ENCODE peak calls at places on chromosome 13, in six cellular contexts. One of them, this sample, is unnamed.

GRCh38 chr13:75691183-75691582 is 55.1 kb downstream of the LMO7 start:
- DNase-seq in prostate gland: no peak
- DNase-seq in psoas muscle: no peak
- DNase-seq in SK-N-SH: no peak
- DNase-seq in neural progenitor cell: no peak
- DNase-seq in adrenal gland: no peak
- DNase-seq in this sample: no peak

GRCh38 chr13:114127473-114128347 is 4.7 kb downstream of the RASA3 start:
- DNase-seq in neural progenitor cell: no peak
- DNase-seq in psoas muscle: peak; percentile 67
- DNase-seq in prostate gland: no peak
- DNase-seq in adrenal gland: no peak
- DNase-seq in SK-N-SH: no peak
- DNase-seq in this sample: no peak

GRCh38 chr13:35549481-35549880 is 73.0 kb upstream of the MAB21L1 start:
- DNase-seq in prostate gland: no peak
- DNase-seq in adrenal gland: no peak
- DNase-seq in neural progenitor cell: no peak
- DNase-seq in psoas muscle: no peak
- DNase-seq in SK-N-SH: no peak
- DNase-seq in this sample: no peak

GRCh38 chr13:24892844-24893243 is 128.9 kb downstream of the RNF17 start:
- DNase-seq in prostate gland: no peak
- DNase-seq in SK-N-SH: no peak
- DNase-seq in psoas muscle: no peak
- DNase-seq in adrenal gland: no peak
- DNase-seq in neural progenitor cell: no peak
- DNase-seq in this sample: no peak

GRCh38 chr13:41613984-41614581 is 156.7 kb downstream of the RGCC start:
- DNase-seq in psoas muscle: peak; percentile 68
- DNase-seq in SK-N-SH: no peak
- DNase-seq in prostate gland: no peak
- DNase-seq in adrenal gland: peak; percentile 84
- DNase-seq in neural progenitor cell: peak; percentile 16
- DNase-seq in this sample: peak; percentile 67

GRCh38 chr13:42384265-42384664 is 112.3 kb downstream of the AKAP11 start:
- DNase-seq in adrenal gland: no peak
- DNase-seq in neural progenitor cell: no peak
- DNase-seq in psoas muscle: no peak
- DNase-seq in SK-N-SH: no peak
- DNase-seq in prostate gland: no peak
- DNase-seq in this sample: no peak

GRCh38 chr13:29520671-29521070 is 74.8 kb downstream of the SLC7A1 start:
- DNase-seq in neural progenitor cell: no peak
- DNase-seq in SK-N-SH: no peak
- DNase-seq in adrenal gland: no peak
- DNase-seq in psoas muscle: no peak
- DNase-seq in prostate gland: no peak
- DNase-seq in this sample: no peak

GRCh38 chr13:20711301-20712044 is 8.0 kb downstream of the IL17D start:
- DNase-seq in prostate gland: no peak
- DNase-seq in neural progenitor cell: peak; percentile 80
- DNase-seq in adrenal gland: no peak
- DNase-seq in psoas muscle: no peak
- DNase-seq in SK-N-SH: no peak
- DNase-seq in this sample: peak; percentile 56

GRCh38 chr13:59445812-59446211 is 717.9 kb downstream of the DIAPH3 start:
- DNase-seq in psoas muscle: no peak
- DNase-seq in prostate gland: no peak
- DNase-seq in SK-N-SH: peak; percentile 12
- DNase-seq in adrenal gland: no peak
- DNase-seq in neural progenitor cell: no peak
- DNase-seq in this sample: no peak

GRCh38 chr13:90047600-90047999 is 1299.9 kb upstream of the MIR17HG start:
- DNase-seq in prostate gland: no peak
- DNase-seq in psoas muscle: no peak
- DNase-seq in adrenal gland: no peak
- DNase-seq in SK-N-SH: no peak
- DNase-seq in neural progenitor cell: no peak
- DNase-seq in this sample: no peak

GRCh38 chr13:24671367-24672117 is 8.7 kb upstream of the ATP12A start:
- DNase-seq in prostate gland: peak; percentile 36
- DNase-seq in neural progenitor cell: peak; percentile 69
- DNase-seq in psoas muscle: no peak
- DNase-seq in SK-N-SH: peak; percentile 82
- DNase-seq in adrenal gland: peak; percentile 60
- DNase-seq in this sample: peak; percentile 69

GRCh38 chr13:49561064-49561410 is 24.3 kb downstream of the RCBTB1 start:
- DNase-seq in SK-N-SH: peak; percentile 63
- DNase-seq in prostate gland: no peak
- DNase-seq in neural progenitor cell: no peak
- DNase-seq in psoas muscle: no peak
- DNase-seq in adrenal gland: peak; percentile 94
- DNase-seq in this sample: no peak

GRCh38 chr13:113882716-113883115 is 18.8 kb upstream of the GAS6 start:
- DNase-seq in neural progenitor cell: no peak
- DNase-seq in prostate gland: no peak
- DNase-seq in SK-N-SH: no peak
- DNase-seq in adrenal gland: no peak
- DNase-seq in psoas muscle: no peak
- DNase-seq in this sample: peak; percentile 28

GRCh38 chr13:95301947-95302386 is 716 bp upstream of the ABCC4 start:
- DNase-seq in prostate gland: no peak
- DNase-seq in psoas muscle: no peak
- DNase-seq in SK-N-SH: peak; percentile 79
- DNase-seq in neural progenitor cell: peak; percentile 61
- DNase-seq in adrenal gland: no peak
- DNase-seq in this sample: no peak

GRCh38 chr13:48496796-48497195 is 36.1 kb downstream of the RCBTB2 start:
- DNase-seq in SK-N-SH: no peak
- DNase-seq in adrenal gland: no peak
- DNase-seq in neural progenitor cell: no peak
- DNase-seq in prostate gland: no peak
- DNase-seq in psoas muscle: no peak
- DNase-seq in this sample: no peak

GRCh38 chr13:91520952-91521351 is 122.5 kb downstream of the GPC5 start:
- DNase-seq in adrenal gland: no peak
- DNase-seq in neural progenitor cell: no peak
- DNase-seq in SK-N-SH: no peak
- DNase-seq in psoas muscle: no peak
- DNase-seq in prostate gland: no peak
- DNase-seq in this sample: no peak

GRCh38 chr13:85543144-85543543 is 256.1 kb downstream of the SLITRK6 start:
- DNase-seq in neural progenitor cell: no peak
- DNase-seq in prostate gland: no peak
- DNase-seq in psoas muscle: no peak
- DNase-seq in SK-N-SH: no peak
- DNase-seq in adrenal gland: no peak
- DNase-seq in this sample: no peak

GRCh38 chr13:53092931-53093330 is 64.3 kb downstream of the OLFM4 start:
- DNase-seq in adrenal gland: no peak
- DNase-seq in prostate gland: no peak
- DNase-seq in neural progenitor cell: no peak
- DNase-seq in SK-N-SH: no peak
- DNase-seq in psoas muscle: no peak
- DNase-seq in this sample: no peak

GRCh38 chr13:113863511-113864302 is at the start of gene GAS6:
- DNase-seq in prostate gland: peak; percentile 55
- DNase-seq in psoas muscle: peak; percentile 87
- DNase-seq in adrenal gland: peak; percentile 69
- DNase-seq in SK-N-SH: peak; percentile 89
- DNase-seq in neural progenitor cell: peak; percentile 79
- DNase-seq in this sample: no peak

GRCh38 chr13:66159526-66159925 is 1070.6 kb downstream of the PCDH9 start:
- DNase-seq in prostate gland: no peak
- DNase-seq in SK-N-SH: no peak
- DNase-seq in psoas muscle: no peak
- DNase-seq in neural progenitor cell: no peak
- DNase-seq in adrenal gland: no peak
- DNase-seq in this sample: no peak

DNA sequence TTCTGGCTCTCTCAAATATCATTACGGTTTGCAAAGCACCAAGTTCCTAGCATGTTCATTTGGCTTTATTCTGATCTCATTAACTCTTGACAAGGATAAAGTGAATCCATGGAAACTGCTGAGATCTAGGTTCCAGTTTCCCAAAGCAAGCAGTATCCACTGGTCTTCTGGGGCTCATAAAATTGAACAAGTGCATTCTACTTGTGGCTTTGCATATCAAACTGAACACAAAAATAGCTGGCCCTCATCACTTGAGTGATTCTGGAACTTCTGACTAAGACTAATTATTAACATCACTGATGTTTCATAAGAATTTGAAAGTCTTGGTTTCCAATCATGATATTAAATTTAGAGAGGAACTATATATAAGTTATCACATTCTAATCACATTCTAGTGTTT is 6.3 kb upstream of the KCTD12 start:
- DNase-seq in SK-N-SH: no peak
- DNase-seq in psoas muscle: no peak
- DNase-seq in neural progenitor cell: no peak
- DNase-seq in prostate gland: no peak
- DNase-seq in adrenal gland: no peak
- DNase-seq in this sample: no peak
- H3K4me1 ChIP-seq in SK-N-SH: no peaks in the 10 kb centered on the region
- H3K4me1 ChIP-seq in psoas muscle: no peaks in the 10 kb centered on the region
- H3K4me1 ChIP-seq in neural progenitor cell: peaks cover 6% of the 10 kb centered on the region
- H3K4me1 ChIP-seq in prostate gland: no peaks in the 10 kb centered on the region
- H3K4me1 ChIP-seq in adrenal gland: no peaks in the 10 kb centered on the region
- H3K4me1 ChIP-seq in this sample: no peaks in the 10 kb centered on the region

DNA sequence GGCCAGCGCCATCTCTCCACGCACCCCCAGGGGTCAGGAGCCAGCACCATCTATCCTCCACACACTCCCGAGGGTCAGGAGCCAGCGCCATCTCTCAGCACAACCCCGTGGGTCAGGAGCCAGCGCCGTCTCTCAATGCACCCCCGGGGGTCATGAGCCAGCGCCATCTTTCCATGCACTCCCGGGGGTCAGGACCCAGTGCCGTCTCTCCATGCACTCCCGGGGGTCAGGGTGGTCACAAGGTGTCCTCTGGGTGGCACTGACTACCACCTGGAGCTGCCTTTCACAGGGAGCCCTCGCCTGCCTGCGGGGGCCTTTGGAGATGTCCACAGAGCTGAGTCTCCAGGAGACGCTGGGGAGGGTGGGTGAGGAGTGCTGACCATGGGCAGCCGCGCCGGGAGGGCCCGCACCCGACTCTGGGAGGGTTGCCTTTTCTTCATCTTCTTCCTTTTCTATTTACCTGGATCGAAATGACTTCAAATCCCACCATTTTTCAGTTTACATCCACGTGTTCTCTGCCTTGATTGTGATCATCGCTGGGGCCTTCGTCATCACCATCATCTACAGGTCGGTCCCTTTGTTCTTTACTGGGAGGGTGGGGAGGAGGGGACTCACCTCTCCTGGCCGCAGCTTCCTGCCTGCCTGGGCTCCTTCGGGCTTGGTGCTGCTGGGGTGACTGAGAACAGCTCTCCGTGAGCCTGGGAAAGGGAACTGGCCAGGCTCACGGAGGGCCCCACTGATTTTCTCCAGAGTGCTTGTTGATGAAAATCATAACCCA is 19.1 kb downstream of the TEX29 start:
- DNase-seq in psoas muscle: no peak
- DNase-seq in prostate gland: peak; percentile 3
- DNase-seq in neural progenitor cell: no peak
- DNase-seq in adrenal gland: peak; percentile 34
- DNase-seq in SK-N-SH: no peak
- DNase-seq in this sample: peak; percentile 38
- H3K27me3 ChIP-seq in psoas muscle: no peaks in the 10 kb centered on the region
- H3K27me3 ChIP-seq in prostate gland: no peaks in the 10 kb centered on the region
- H3K27me3 ChIP-seq in neural progenitor cell: no peaks in the 10 kb centered on the region
- H3K27me3 ChIP-seq in adrenal gland: no peaks in the 10 kb centered on the region
- H3K27me3 ChIP-seq in SK-N-SH: no peaks in the 10 kb centered on the region
- H3K27me3 ChIP-seq in this sample: no peaks in the 10 kb centered on the region

GRCh38 chr13:82751221-82751620 is 1131.1 kb downstream of the SLITRK1 start:
- DNase-seq in adrenal gland: no peak
- DNase-seq in psoas muscle: no peak
- DNase-seq in prostate gland: no peak
- DNase-seq in SK-N-SH: no peak
- DNase-seq in neural progenitor cell: no peak
- DNase-seq in this sample: no peak

GRCh38 chr13:82749551-82749950 is 1132.7 kb downstream of the SLITRK1 start:
- DNase-seq in prostate gland: no peak
- DNase-seq in adrenal gland: no peak
- DNase-seq in neural progenitor cell: no peak
- DNase-seq in SK-N-SH: no peak
- DNase-seq in psoas muscle: no peak
- DNase-seq in this sample: no peak

GRCh38 chr13:82747948-82748347 is 1134.3 kb downstream of the SLITRK1 start:
- DNase-seq in psoas muscle: no peak
- DNase-seq in SK-N-SH: no peak
- DNase-seq in prostate gland: no peak
- DNase-seq in adrenal gland: no peak
- DNase-seq in neural progenitor cell: no peak
- DNase-seq in this sample: no peak

DNA sequence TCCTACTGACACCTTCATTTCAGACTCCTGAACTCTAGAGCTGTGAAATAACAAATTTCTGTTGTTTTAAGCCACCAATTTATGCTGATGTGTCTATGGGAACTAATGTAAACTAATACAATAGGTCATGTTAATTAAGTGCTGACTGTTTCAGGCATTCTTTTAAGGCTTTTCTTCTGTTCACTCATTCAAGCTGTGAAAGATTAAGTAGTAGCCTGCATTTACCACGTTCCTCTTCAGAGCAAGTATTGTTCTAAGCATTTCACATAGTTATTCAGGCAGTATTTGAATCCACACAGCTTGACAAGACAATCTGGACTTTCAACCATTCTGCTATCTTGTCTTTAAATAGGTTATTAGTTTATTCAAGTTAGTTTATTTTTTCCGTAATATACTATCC is 1134.9 kb downstream of the SLITRK1 start:
- DNase-seq in psoas muscle: no peak
- DNase-seq in SK-N-SH: no peak
- DNase-seq in neural progenitor cell: peak; percentile 78
- DNase-seq in adrenal gland: no peak
- DNase-seq in prostate gland: no peak
- DNase-seq in this sample: no peak
- H3K27ac ChIP-seq in psoas muscle: no peak overlapping the region
- H3K27ac ChIP-seq in SK-N-SH: peak overlapping the region; percentile 55
- H3K27ac ChIP-seq in neural progenitor cell: peak overlapping the region; percentile 94
- H3K27ac ChIP-seq in adrenal gland: no peak overlapping the region
- H3K27ac ChIP-seq in prostate gland: no peak overlapping the region
- H3K27ac ChIP-seq in this sample: no peak overlapping the region

GRCh38 chr13:79196366-79196765 is 209.7 kb downstream of the RBM26 start:
- DNase-seq in psoas muscle: no peak
- DNase-seq in adrenal gland: no peak
- DNase-seq in prostate gland: no peak
- DNase-seq in neural progenitor cell: no peak
- DNase-seq in SK-N-SH: no peak
- DNase-seq in this sample: no peak

GRCh38 chr13:79197933-79198332 is 208.1 kb downstream of the RBM26 start:
- DNase-seq in prostate gland: no peak
- DNase-seq in adrenal gland: no peak
- DNase-seq in neural progenitor cell: peak; percentile 18
- DNase-seq in SK-N-SH: no peak
- DNase-seq in psoas muscle: no peak
- DNase-seq in this sample: no peak

GRCh38 chr13:79190932-79191331 is 215.1 kb downstream of the RBM26 start:
- DNase-seq in neural progenitor cell: no peak
- DNase-seq in psoas muscle: no peak
- DNase-seq in prostate gland: no peak
- DNase-seq in adrenal gland: no peak
- DNase-seq in SK-N-SH: no peak
- DNase-seq in this sample: no peak

GRCh38 chr13:79194272-79194671 is 211.8 kb downstream of the RBM26 start:
- DNase-seq in adrenal gland: no peak
- DNase-seq in prostate gland: no peak
- DNase-seq in psoas muscle: no peak
- DNase-seq in neural progenitor cell: no peak
- DNase-seq in SK-N-SH: no peak
- DNase-seq in this sample: no peak

GRCh38 chr13:79194727-79195126 is 211.3 kb downstream of the RBM26 start:
- DNase-seq in adrenal gland: no peak
- DNase-seq in SK-N-SH: no peak
- DNase-seq in prostate gland: no peak
- DNase-seq in psoas muscle: no peak
- DNase-seq in neural progenitor cell: no peak
- DNase-seq in this sample: no peak
- H3K4me1 ChIP-seq in adrenal gland: no peaks in the 10 kb centered on the region
- H3K4me1 ChIP-seq in SK-N-SH: no peaks in the 10 kb centered on the region
- H3K4me1 ChIP-seq in prostate gland: no peaks in the 10 kb centered on the region
- H3K4me1 ChIP-seq in psoas muscle: no peaks in the 10 kb centered on the region
- H3K4me1 ChIP-seq in neural progenitor cell: peaks cover 8% of the 10 kb centered on the region
- H3K4me1 ChIP-seq in this sample: no peaks in the 10 kb centered on the region

This sample was measured in right atrium auricular region.